ENCODE peak calls at places on chromosomes 16 and 17, in eight cellular contexts. One of them, this sample, is unnamed.

GRCh38 chr16:11232852-11233726 is 22.9 kb downstream of the SOCS1 start:
- DNase-seq in Peyer's patch: peak
- DNase-seq in tibial nerve: no peak
- DNase-seq in midbrain: peak
- DNase-seq in upper lobe of left lung: peak
- DNase-seq in NCI-H748 treated with DMSO at 0.1 percent for 48 hours: no peak
- DNase-seq in SK-N-DZ: no peak
- DNase-seq in CD8-positive, alpha-beta memory T cell: peak
- DNase-seq in this sample: no peak

GRCh38 chr16:14186007-14186953 is 115.2 kb downstream of the MRTFB start:
- DNase-seq in NCI-H748 treated with DMSO at 0.1 percent for 48 hours: peak
- DNase-seq in SK-N-DZ: peak
- DNase-seq in Peyer's patch: no peak
- DNase-seq in upper lobe of left lung: no peak
- DNase-seq in tibial nerve: no peak
- DNase-seq in CD8-positive, alpha-beta memory T cell: no peak
- DNase-seq in midbrain: peak
- DNase-seq in this sample: no peak

GRCh38 chr17:78174870-78175642 is 6.7 kb downstream of the SYNGR2 start:
- DNase-seq in CD8-positive, alpha-beta memory T cell: no peak
- DNase-seq in upper lobe of left lung: peak
- DNase-seq in midbrain: no peak
- DNase-seq in SK-N-DZ: no peak
- DNase-seq in NCI-H748 treated with DMSO at 0.1 percent for 48 hours: no peak
- DNase-seq in tibial nerve: no peak
- DNase-seq in Peyer's patch: no peak
- DNase-seq in this sample: no peak

GRCh38 chr16:13110124-13110796 is 208.9 kb downstream of the SHISA9 start:
- DNase-seq in NCI-H748 treated with DMSO at 0.1 percent for 48 hours: no peak
- DNase-seq in tibial nerve: no peak
- DNase-seq in SK-N-DZ: no peak
- DNase-seq in upper lobe of left lung: no peak
- DNase-seq in midbrain: peak
- DNase-seq in Peyer's patch: no peak
- DNase-seq in CD8-positive, alpha-beta memory T cell: no peak
- DNase-seq in this sample: no peak

GRCh38 chr17:32518856-32519768 is 32.3 kb downstream of the CDK5R1 start:
- DNase-seq in CD8-positive, alpha-beta memory T cell: peak
- DNase-seq in midbrain: peak
- DNase-seq in NCI-H748 treated with DMSO at 0.1 percent for 48 hours: peak
- DNase-seq in SK-N-DZ: peak
- DNase-seq in upper lobe of left lung: no peak
- DNase-seq in Peyer's patch: peak
- DNase-seq in tibial nerve: no peak
- DNase-seq in this sample: no peak

GRCh38 chr16:16150117-16150877 is 73.0 kb downstream of the ABCC6 start:
- DNase-seq in CD8-positive, alpha-beta memory T cell: no peak
- DNase-seq in SK-N-DZ: no peak
- DNase-seq in tibial nerve: no peak
- DNase-seq in NCI-H748 treated with DMSO at 0.1 percent for 48 hours: no peak
- DNase-seq in midbrain: peak
- DNase-seq in upper lobe of left lung: no peak
- DNase-seq in Peyer's patch: no peak
- DNase-seq in this sample: peak

GRCh38 chr16:81946206-81946605 is 65.1 kb downstream of the SDR42E1 start:
- DNase-seq in midbrain: no peak
- DNase-seq in CD8-positive, alpha-beta memory T cell: no peak
- DNase-seq in NCI-H748 treated with DMSO at 0.1 percent for 48 hours: no peak
- DNase-seq in SK-N-DZ: no peak
- DNase-seq in Peyer's patch: no peak
- DNase-seq in tibial nerve: no peak
- DNase-seq in upper lobe of left lung: no peak
- DNase-seq in this sample: no peak

GRCh38 chr17:16986391-16986790 is 14.5 kb upstream of the TNFRSF13B start:
- DNase-seq in SK-N-DZ: no peak
- DNase-seq in upper lobe of left lung: no peak
- DNase-seq in midbrain: no peak
- DNase-seq in CD8-positive, alpha-beta memory T cell: no peak
- DNase-seq in tibial nerve: no peak
- DNase-seq in NCI-H748 treated with DMSO at 0.1 percent for 48 hours: no peak
- DNase-seq in Peyer's patch: no peak
- DNase-seq in this sample: no peak

GRCh38 chr17:39925282-39926134 is 1.9 kb downstream of the ORMDL3 start:
- DNase-seq in CD8-positive, alpha-beta memory T cell: no peak
- DNase-seq in Peyer's patch: no peak
- DNase-seq in NCI-H748 treated with DMSO at 0.1 percent for 48 hours: no peak
- DNase-seq in tibial nerve: no peak
- DNase-seq in upper lobe of left lung: no peak
- DNase-seq in midbrain: no peak
- DNase-seq in SK-N-DZ: no peak
- DNase-seq in this sample: no peak

GRCh38 chr17:61208301-61209098 is 191.1 kb upstream of the TBX2 start:
- DNase-seq in upper lobe of left lung: no peak
- DNase-seq in SK-N-DZ: peak
- DNase-seq in Peyer's patch: no peak
- DNase-seq in CD8-positive, alpha-beta memory T cell: no peak
- DNase-seq in NCI-H748 treated with DMSO at 0.1 percent for 48 hours: no peak
- DNase-seq in midbrain: peak
- DNase-seq in tibial nerve: no peak
- DNase-seq in this sample: no peak

GRCh38 chr17:11583306-11583992 is 14.8 kb upstream of the DNAH9 start:
- DNase-seq in upper lobe of left lung: no peak
- DNase-seq in NCI-H748 treated with DMSO at 0.1 percent for 48 hours: no peak
- DNase-seq in SK-N-DZ: no peak
- DNase-seq in Peyer's patch: no peak
- DNase-seq in tibial nerve: no peak
- DNase-seq in CD8-positive, alpha-beta memory T cell: no peak
- DNase-seq in midbrain: no peak
- DNase-seq in this sample: no peak

GRCh38 chr16:50740747-50741146 is 1.1 kb upstream of the CYLD start:
- DNase-seq in midbrain: no peak
- DNase-seq in upper lobe of left lung: no peak
- DNase-seq in tibial nerve: no peak
- DNase-seq in Peyer's patch: no peak
- DNase-seq in CD8-positive, alpha-beta memory T cell: no peak
- DNase-seq in NCI-H748 treated with DMSO at 0.1 percent for 48 hours: no peak
- DNase-seq in SK-N-DZ: no peak
- DNase-seq in this sample: no peak

GRCh38 chr16:3058173-3059030 is 7.0 kb upstream of the IL32 start:
- DNase-seq in midbrain: peak
- DNase-seq in Peyer's patch: peak
- DNase-seq in SK-N-DZ: peak
- DNase-seq in upper lobe of left lung: peak
- DNase-seq in tibial nerve: peak
- DNase-seq in CD8-positive, alpha-beta memory T cell: peak
- DNase-seq in NCI-H748 treated with DMSO at 0.1 percent for 48 hours: no peak
- DNase-seq in this sample: no peak

GRCh38 chr17:72463287-72464102 is 342.7 kb downstream of the SOX9 start:
- DNase-seq in NCI-H748 treated with DMSO at 0.1 percent for 48 hours: no peak
- DNase-seq in upper lobe of left lung: no peak
- DNase-seq in CD8-positive, alpha-beta memory T cell: no peak
- DNase-seq in midbrain: peak
- DNase-seq in tibial nerve: no peak
- DNase-seq in SK-N-DZ: no peak
- DNase-seq in Peyer's patch: no peak
- DNase-seq in this sample: no peak

GRCh38 chr16:49857423-49858181 is 1.7 kb upstream of the ZNF423 start:
- DNase-seq in SK-N-DZ: peak
- DNase-seq in CD8-positive, alpha-beta memory T cell: no peak
- DNase-seq in upper lobe of left lung: peak
- DNase-seq in midbrain: peak
- DNase-seq in tibial nerve: no peak
- DNase-seq in NCI-H748 treated with DMSO at 0.1 percent for 48 hours: peak
- DNase-seq in Peyer's patch: no peak
- DNase-seq in this sample: no peak

GRCh38 chr16:59295474-59295873 is 561.4 kb upstream of the GOT2 start:
- DNase-seq in CD8-positive, alpha-beta memory T cell: no peak
- DNase-seq in upper lobe of left lung: no peak
- DNase-seq in Peyer's patch: no peak
- DNase-seq in midbrain: no peak
- DNase-seq in NCI-H748 treated with DMSO at 0.1 percent for 48 hours: no peak
- DNase-seq in tibial nerve: no peak
- DNase-seq in SK-N-DZ: no peak
- DNase-seq in this sample: no peak

GRCh38 chr16:2008631-2009301 is 855 bp downstream of the ZNF598 start:
- DNase-seq in upper lobe of left lung: no peak
- DNase-seq in CD8-positive, alpha-beta memory T cell: peak
- DNase-seq in SK-N-DZ: no peak
- DNase-seq in midbrain: no peak
- DNase-seq in NCI-H748 treated with DMSO at 0.1 percent for 48 hours: no peak
- DNase-seq in tibial nerve: no peak
- DNase-seq in Peyer's patch: no peak
- DNase-seq in this sample: no peak

GRCh38 chr17:8391711-8392110 is 5.9 kb downstream of the RNF222 start:
- DNase-seq in midbrain: no peak
- DNase-seq in Peyer's patch: no peak
- DNase-seq in NCI-H748 treated with DMSO at 0.1 percent for 48 hours: no peak
- DNase-seq in upper lobe of left lung: no peak
- DNase-seq in SK-N-DZ: no peak
- DNase-seq in tibial nerve: no peak
- DNase-seq in CD8-positive, alpha-beta memory T cell: no peak
- DNase-seq in this sample: no peak

GRCh38 chr17:9370464-9370863 is 205.2 kb downstream of the STX8 start:
- DNase-seq in tibial nerve: no peak
- DNase-seq in CD8-positive, alpha-beta memory T cell: no peak
- DNase-seq in upper lobe of left lung: no peak
- DNase-seq in midbrain: no peak
- DNase-seq in SK-N-DZ: no peak
- DNase-seq in Peyer's patch: no peak
- DNase-seq in NCI-H748 treated with DMSO at 0.1 percent for 48 hours: peak
- DNase-seq in this sample: no peak

GRCh38 chr17:79176792-79177601 is 102.4 kb downstream of the ENGASE start:
- DNase-seq in midbrain: no peak
- DNase-seq in upper lobe of left lung: no peak
- DNase-seq in NCI-H748 treated with DMSO at 0.1 percent for 48 hours: no peak
- DNase-seq in tibial nerve: no peak
- DNase-seq in CD8-positive, alpha-beta memory T cell: no peak
- DNase-seq in Peyer's patch: no peak
- DNase-seq in SK-N-DZ: no peak
- DNase-seq in this sample: no peak

GRCh38 chr17:40480501-40481003 is 20.9 kb downstream of the TNS4 start:
- DNase-seq in NCI-H748 treated with DMSO at 0.1 percent for 48 hours: no peak
- DNase-seq in midbrain: no peak
- DNase-seq in SK-N-DZ: no peak
- DNase-seq in Peyer's patch: peak
- DNase-seq in upper lobe of left lung: peak
- DNase-seq in CD8-positive, alpha-beta memory T cell: peak
- DNase-seq in tibial nerve: no peak
- DNase-seq in this sample: no peak

GRCh38 chr17:32627233-32628008 is 140.6 kb downstream of the CDK5R1 start:
- DNase-seq in SK-N-DZ: peak
- DNase-seq in upper lobe of left lung: no peak
- DNase-seq in Peyer's patch: no peak
- DNase-seq in CD8-positive, alpha-beta memory T cell: no peak
- DNase-seq in NCI-H748 treated with DMSO at 0.1 percent for 48 hours: peak
- DNase-seq in tibial nerve: no peak
- DNase-seq in midbrain: peak
- DNase-seq in this sample: no peak

GRCh38 chr17:65074778-65075250 is 18.3 kb upstream of the GNA13 start:
- DNase-seq in Peyer's patch: no peak
- DNase-seq in CD8-positive, alpha-beta memory T cell: no peak
- DNase-seq in SK-N-DZ: no peak
- DNase-seq in NCI-H748 treated with DMSO at 0.1 percent for 48 hours: no peak
- DNase-seq in tibial nerve: no peak
- DNase-seq in upper lobe of left lung: peak
- DNase-seq in midbrain: peak
- DNase-seq in this sample: peak